ENCODE peak calls at places on chromosome 7, in four cellular contexts. G is H1, T is IMR-90, O is H9. Y is an unnamed sample.

GRCh38 chr7:38105874-38106483 is 72.1 kb upstream of the STARD3NL start:
- DNase-seq in T (peak; percentile 49), O (no peak), G (no peak), Y (peak; percentile 49)

GRCh38 chr7:16846611-16847165 is 35.1 kb downstream of the AGR3 start:
- DNase-seq in G (no peak), O (no peak), T (no peak), Y (no peak)

GRCh38 chr7:116679495-116679894 is 7.5 kb downstream of the MET start:
- DNase-seq in T (no peak), G (no peak), O (no peak), Y (no peak)

GRCh38 chr7:100606313-100606712 is 4.2 kb downstream of the PCOLCE start:
- DNase-seq in G (no peak), T (no peak), O (no peak), Y (no peak)

GRCh38 chr7:54252256-54253035 is 289.7 kb upstream of the VSTM2A start:
- DNase-seq in T (no peak), G (no peak), O (no peak), Y (no peak)

GRCh38 chr7:22444181-22444966 is 55.6 kb downstream of the STEAP1B start:
- DNase-seq in O (no peak), T (no peak), G (no peak), Y (no peak)

GRCh38 chr7:96136600-96137239 is 185.2 kb downstream of the SLC25A13 start:
- DNase-seq in G (no peak), T (no peak), O (no peak), Y (no peak)

GRCh38 chr7:101420436-101420835 is 57.8 kb downstream of the COL26A1 start:
- DNase-seq in O (peak; percentile 95), T (no peak), G (no peak), Y (peak; percentile 80)

GRCh38 chr7:15007507-15007906 is 105.0 kb upstream of the DGKB start:
- DNase-seq in G (peak; percentile 2), T (no peak), O (peak; percentile 68), Y (peak; percentile 79)

GRCh38 chr7:141511370-141512335 is 39.6 kb upstream of the AGK start:
- DNase-seq in O (peak; percentile 62), T (no peak), G (no peak), Y (peak; percentile 74)

GRCh38 chr7:116185956-116186355 is 24.4 kb upstream of the TES start:
- DNase-seq in O (no peak), T (peak; percentile 73), G (no peak), Y (no peak)

GRCh38 chr7:23418046-23418445 is 52.2 kb downstream of the IGF2BP3 start:
- DNase-seq in O (no peak), T (peak; percentile 66), G (no peak), Y (no peak)

GRCh38 chr7:129952164-129952652 is 552 bp downstream of the UBE2H start:
- DNase-seq in O (peak; percentile 44), G (no peak), T (no peak), Y (peak; percentile 42)

DNA sequence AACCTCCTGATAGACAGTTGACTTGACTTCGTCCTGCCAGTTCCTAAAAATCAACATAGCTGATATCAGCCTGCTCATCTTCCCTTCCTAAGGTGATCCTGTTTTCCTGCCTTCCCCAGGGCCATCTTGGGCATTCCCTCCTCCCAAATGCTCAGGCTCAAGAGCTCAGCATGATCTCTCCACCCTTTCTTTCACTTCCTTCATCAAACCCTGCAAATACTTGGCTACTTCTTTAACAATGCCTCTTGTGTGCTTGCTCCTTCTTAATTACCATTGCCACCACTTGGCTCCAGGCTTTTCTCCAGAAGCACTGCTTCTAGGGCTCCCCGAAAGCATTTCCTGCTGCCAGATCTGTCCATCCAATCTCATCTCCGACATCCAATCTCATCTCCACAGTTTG is 7.3 kb downstream of the FSCN3 start:
- DNase-seq in G (no peak), O (no peak), T (no peak), Y (no peak)
- H4K5ac ChIP-seq in G (no peak overlapping the region), O (no peak overlapping the region), T (no peak overlapping the region), Y (no peak overlapping the region)

DNA sequence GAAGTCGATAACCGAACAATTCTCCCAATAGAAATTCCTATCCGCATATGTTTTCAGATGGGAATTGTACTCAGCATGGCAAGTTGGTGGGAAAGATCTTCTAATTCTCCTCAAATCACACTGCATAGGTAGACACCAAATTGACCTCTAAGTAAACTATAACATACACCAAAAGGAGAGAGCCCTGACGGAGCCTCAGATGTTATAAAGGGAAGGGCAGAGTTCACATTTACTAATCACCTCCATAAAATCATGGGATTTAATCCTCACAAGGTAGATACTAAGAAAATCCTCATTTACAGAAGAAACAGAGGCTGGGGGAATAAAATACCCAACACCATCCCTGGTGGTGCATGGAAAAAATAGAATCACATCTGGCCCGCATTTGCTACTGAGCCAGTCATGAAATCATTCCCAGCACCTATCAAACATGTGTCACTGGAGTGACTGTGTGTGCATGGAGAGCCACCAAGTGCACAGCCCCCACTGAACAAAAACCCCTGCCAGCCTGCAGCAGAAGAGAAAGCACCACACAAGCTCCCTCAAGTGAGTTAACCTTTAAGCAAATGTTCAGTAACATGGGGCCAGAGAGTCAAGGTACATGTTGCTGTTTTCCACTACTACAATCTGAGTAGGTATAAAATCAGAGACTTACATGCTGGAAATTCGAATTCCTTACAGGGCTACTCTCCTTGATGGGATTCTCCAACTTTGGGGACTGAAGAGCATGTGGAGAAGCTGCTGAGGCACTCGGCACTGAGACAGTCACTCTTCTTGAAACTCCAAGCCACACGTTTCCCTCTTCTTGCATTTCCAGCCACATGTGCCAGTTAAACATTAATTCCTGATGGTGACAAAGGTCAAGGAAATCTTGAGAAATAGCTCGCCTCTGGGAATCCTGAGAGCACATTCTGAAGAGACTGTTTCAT is at the start of gene DDC:
- DNase-seq in T (no peak), O (no peak), G (no peak), Y (no peak)
- H3K9ac ChIP-seq in T (no peak within 1 kb of the TSS), O (no peak within 1 kb of the TSS), G (no peak within 1 kb of the TSS), Y (no peak within 1 kb of the TSS)

GRCh38 chr7:134130124-134130523 is 3.0 kb downstream of the LRGUK start:
- DNase-seq in T (no peak), G (peak; percentile 21), O (no peak), Y (peak; percentile 25)

GRCh38 chr7:134128829-134129228 is 1.7 kb downstream of the LRGUK start:
- DNase-seq in T (no peak), O (no peak), G (no peak), Y (no peak)

GRCh38 chr7:134134004-134134403 is 6.9 kb downstream of the LRGUK start:
- DNase-seq in T (no peak), O (no peak), G (no peak), Y (no peak)
- H4K5ac ChIP-seq in T (no peak overlapping the region), O (no peak overlapping the region), G (no peak overlapping the region), Y (no peak overlapping the region)

DNA sequence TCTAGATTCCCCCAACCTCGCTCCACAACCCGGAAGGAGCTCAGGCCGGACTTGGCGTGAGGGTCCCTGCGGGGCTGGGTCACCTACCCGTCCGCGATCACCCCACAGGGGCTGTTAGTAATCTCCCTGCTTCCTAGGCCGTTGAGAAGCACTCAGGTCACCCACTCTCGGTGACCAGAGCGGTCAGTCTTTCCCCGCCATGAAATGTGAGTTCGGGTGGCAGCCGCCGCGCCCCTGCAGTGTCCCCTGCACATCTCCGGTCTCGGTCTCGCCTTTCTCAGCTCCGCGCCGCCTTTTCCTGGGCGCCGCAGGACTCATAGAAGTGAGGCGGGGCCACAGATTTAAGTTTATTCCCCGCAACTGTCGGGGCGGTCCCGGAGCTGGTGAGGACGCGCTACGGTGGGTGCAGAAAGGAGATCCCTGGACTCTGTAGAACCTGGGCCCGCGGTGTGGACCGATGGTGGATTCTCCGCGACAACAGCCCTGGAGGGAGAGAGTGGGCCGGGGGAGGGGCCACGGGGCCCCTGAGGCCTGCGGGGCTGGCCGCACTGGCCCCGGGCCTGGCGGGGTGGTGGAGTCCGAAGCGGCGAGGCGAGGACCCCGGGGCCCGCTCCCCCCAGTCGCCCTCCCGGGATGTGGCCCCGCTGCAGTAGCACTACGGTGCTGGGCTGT is 4.5 kb downstream of the FEZF1 start:
- DNase-seq in T (no peak), O (peak; percentile 73), G (no peak), Y (peak; percentile 23)
- H3K9ac ChIP-seq in T (no peak overlapping the region), O (peak overlapping the region; percentile 32), G (peak overlapping the region; percentile 60), Y (peak overlapping the region; percentile 56)

DNA sequence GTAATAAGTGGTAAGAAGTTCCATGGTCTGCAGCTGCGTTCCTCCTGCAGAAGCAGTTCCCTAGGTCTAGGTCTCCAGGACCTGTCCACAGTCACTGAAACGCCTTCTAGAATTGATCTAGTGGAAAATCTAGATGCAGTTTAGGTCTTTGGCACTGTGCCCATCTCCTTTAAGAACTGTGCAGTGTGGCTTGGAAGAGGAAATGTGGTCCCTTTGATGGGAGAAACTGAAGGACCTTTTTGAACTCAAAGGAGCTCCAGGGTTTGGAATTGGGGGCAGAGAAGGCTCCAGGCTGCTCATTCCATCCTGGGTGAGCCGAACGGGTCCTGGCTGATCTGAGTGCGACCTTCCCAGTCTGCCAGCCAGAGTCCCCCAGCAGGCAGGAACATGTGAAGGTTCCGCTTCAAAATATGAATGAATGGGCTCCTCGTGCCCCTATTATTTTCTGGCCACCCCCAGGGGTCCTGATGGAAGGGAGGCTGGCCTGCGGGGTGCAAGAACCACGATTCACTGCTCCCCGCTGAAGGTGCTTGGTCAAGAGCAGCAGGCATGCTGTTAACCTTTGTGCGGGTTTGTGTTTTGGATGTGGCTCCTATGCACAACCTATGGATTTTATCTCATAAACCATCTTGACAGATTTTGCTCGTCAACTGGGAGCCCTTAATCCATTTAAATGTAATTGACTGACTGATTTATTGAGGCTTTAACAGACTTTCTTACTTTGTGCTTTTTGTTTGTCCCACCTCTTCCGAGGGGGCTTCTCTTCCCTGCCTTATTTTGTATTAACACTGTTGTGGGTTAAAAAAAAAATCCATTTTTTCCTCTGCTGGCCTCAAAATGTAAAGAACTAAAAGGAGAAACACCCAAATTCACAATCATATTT is 36.7 kb downstream of the ZNF467 start:
- DNase-seq in T (no peak), G (no peak), O (no peak), Y (no peak)
- H4K5ac ChIP-seq in T (no peak overlapping the region), G (no peak overlapping the region), O (no peak overlapping the region), Y (no peak overlapping the region)